ENCODE peak calls at places on chromosomes 7 and 10, in ten cellular contexts. D is AG04450, F is HFFc6, H is RWPE1, S is thoracic aorta, Z is Calu3, B is progenitor cell of endocrine pancreas, L is nephron progenitor cell, M is A549, E is B cell. U is an unnamed sample.

GRCh38 chr10:72173635-72174296 is 42.0 kb upstream of the ANAPC16 start:
- DNase-seq in D (no peak), F (peak; percentile 26), H (no peak), S (no peak), Z (no peak), B (no peak), L (peak; percentile 6), M (no peak), E (no peak), U (no peak)

GRCh38 chr10:21946946-21947345 is 56.6 kb downstream of the DNAJC1 start:
- DNase-seq in D (no peak), F (no peak), H (no peak), S (no peak), Z (no peak), B (no peak), L (no peak), M (no peak), E (no peak), U (no peak)

GRCh38 chr10:72320676-72321247 is 34.0 kb downstream of the DNAJB12 start:
- DNase-seq in D (peak; percentile 95), F (peak; percentile 96), H (peak; percentile 94), S (peak; percentile 63), Z (peak; percentile 82), B (no peak), L (no peak), M (peak; percentile 95), E (peak; percentile 80), U (no peak)

GRCh38 chr10:133336131-133337078 is at the start of gene CALY:
- DNase-seq in D (no peak), F (no peak), H (peak; percentile 75), S (no peak), Z (peak; percentile 25), B (no peak), L (peak; percentile 83), M (peak; percentile 72), E (peak; percentile 88), U (peak; percentile 45)

GRCh38 chr10:80855348-80855971 is 317.8 kb downstream of the SH2D4B start:
- DNase-seq in D (no peak), F (no peak), H (peak; percentile 8), S (no peak), Z (peak; percentile 44), B (peak; percentile 10), L (peak; percentile 61), M (no peak), E (peak; percentile 1), U (peak; percentile 64)

GRCh38 chr10:132685921-132686680 is 99.8 kb downstream of the NKX6-2 start:
- DNase-seq in D (no peak), F (no peak), H (no peak), S (no peak), Z (no peak), B (peak; percentile 51), L (no peak), M (no peak), E (no peak), U (no peak)

GRCh38 chr7:120033114-120033513 is 239.9 kb upstream of the KCND2 start:
- DNase-seq in D (no peak), F (peak; percentile 9), H (no peak), S (no peak), Z (no peak), B (no peak), L (no peak), M (no peak), E (no peak), U (no peak)

GRCh38 chr7:66617295-66617694 is 11.4 kb upstream of the KCTD7 start:
- DNase-seq in D (no peak), F (no peak), H (no peak), S (no peak), Z (no peak), B (no peak), L (no peak), M (no peak), E (no peak), U (no peak)

GRCh38 chr7:112668561-112668960 is 121.6 kb downstream of the TMEM168 start:
- DNase-seq in D (no peak), F (no peak), H (no peak), S (no peak), Z (no peak), B (no peak), L (no peak), M (no peak), E (no peak), U (no peak)

GRCh38 chr10:88156341-88156740 is 292.9 kb downstream of the PTEN start:
- DNase-seq in D (peak; percentile 53), F (peak; percentile 82), H (no peak), S (no peak), Z (no peak), B (no peak), L (no peak), M (no peak), E (no peak), U (no peak)

GRCh38 chr7:30136339-30136738 is 1.6 kb downstream of the MTURN start:
- DNase-seq in D (no peak), F (no peak), H (no peak), S (no peak), Z (no peak), B (no peak), L (peak; percentile 21), M (no peak), E (no peak), U (no peak)

GRCh38 chr10:126536148-126536547 is 134.3 kb downstream of the C10orf90 start:
- DNase-seq in D (no peak), F (no peak), H (no peak), S (no peak), Z (no peak), B (peak; percentile 16), L (peak; percentile 33), M (no peak), E (no peak), U (peak; percentile 7)

GRCh38 chr7:73718905-73719805 is at the start of gene STX1A:
- DNase-seq in D (no peak), F (peak; percentile 58), H (peak; percentile 87), S (no peak), Z (peak; percentile 70), B (peak; percentile 58), L (peak; percentile 80), M (no peak), E (peak; percentile 84), U (peak; percentile 75)

GRCh38 chr7:27204851-27205322 is 5.0 kb upstream of the HOXA13 start:
- DNase-seq in D (no peak), F (no peak), H (no peak), S (no peak), Z (no peak), B (no peak), L (peak; percentile 60), M (no peak), E (peak; percentile 23), U (no peak)

GRCh38 chr10:29634764-29635625 is at the start of gene SVIL:
- DNase-seq in D (no peak), F (peak; percentile 33), H (peak; percentile 61), S (no peak), Z (no peak), B (no peak), L (peak; percentile 55), M (no peak), E (no peak), U (no peak)

GRCh38 chr10:99906470-99906869 is 103.3 kb downstream of the DNMBP start:
- DNase-seq in D (peak; percentile 93), F (peak; percentile 42), H (peak; percentile 97), S (peak; percentile 23), Z (peak; percentile 67), B (no peak), L (no peak), M (peak; percentile 79), E (no peak), U (no peak)

DNA sequence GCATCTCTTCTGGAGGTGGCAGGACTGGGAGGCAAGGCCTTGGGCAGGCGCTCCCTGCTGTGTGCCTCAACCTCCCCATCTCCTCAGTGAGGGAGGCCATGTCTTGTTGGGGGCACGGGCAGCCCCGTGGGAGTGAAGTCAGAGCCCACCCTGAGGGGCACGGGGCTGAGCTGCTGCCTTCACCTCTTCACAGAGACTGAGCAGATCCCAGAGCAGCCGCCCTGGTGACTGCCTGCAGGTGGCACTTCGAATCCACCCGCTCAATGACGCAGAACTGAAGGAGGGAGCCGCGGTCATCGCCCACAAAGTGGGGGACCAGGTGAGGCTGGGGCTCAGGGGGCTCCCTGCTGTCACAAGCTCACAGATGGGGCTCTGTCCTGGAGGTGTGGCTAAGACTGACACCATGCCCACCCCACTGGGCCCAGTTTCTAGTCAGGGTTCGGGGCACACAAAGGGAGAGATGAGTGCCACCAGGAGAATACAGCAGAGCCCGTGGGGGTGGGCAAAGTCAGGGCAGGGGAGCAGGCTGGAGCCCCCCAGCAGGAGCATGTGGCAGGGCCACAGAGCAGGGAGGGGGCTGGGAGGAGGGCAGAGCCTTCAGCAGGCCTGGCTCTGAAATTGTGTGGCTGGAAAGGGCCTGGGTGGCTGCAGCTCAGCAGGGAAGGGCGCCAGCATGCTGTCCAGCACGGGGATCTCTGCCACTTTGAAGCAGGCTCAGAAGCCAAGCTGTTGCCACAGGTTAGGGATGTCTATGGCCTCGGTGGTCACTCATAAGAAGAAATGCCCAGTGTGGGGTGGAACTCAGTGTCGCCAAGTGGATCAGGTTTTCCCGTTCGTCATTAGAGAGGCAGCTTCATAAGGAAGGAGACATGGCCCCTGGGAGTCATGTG is 18.8 kb upstream of the CHST12 start:
- DNase-seq in D (no peak), F (no peak), H (no peak), S (no peak), Z (no peak), B (no peak), L (no peak), M (no peak), E (no peak), U (no peak)
- TF ChIP-seq CTCF in D (peak; percentile 10), F (no peak), H (no peak), S (no peak), Z (no peak), B (no peak), L (no peak), M (no peak), E (no peak), U (no peak)

GRCh38 chr7:151552352-151553028 is 32.8 kb upstream of the RHEB start:
- DNase-seq in D (no peak), F (no peak), H (peak; percentile 60), S (no peak), Z (peak; percentile 76), B (no peak), L (no peak), M (no peak), E (no peak), U (no peak)
- TF ChIP-seq CTCF in D (no peak), F (no peak), H (no peak), S (no peak), Z (no peak), B (no peak), L (no peak), M (no peak), E (no peak), U (no peak)

DNA sequence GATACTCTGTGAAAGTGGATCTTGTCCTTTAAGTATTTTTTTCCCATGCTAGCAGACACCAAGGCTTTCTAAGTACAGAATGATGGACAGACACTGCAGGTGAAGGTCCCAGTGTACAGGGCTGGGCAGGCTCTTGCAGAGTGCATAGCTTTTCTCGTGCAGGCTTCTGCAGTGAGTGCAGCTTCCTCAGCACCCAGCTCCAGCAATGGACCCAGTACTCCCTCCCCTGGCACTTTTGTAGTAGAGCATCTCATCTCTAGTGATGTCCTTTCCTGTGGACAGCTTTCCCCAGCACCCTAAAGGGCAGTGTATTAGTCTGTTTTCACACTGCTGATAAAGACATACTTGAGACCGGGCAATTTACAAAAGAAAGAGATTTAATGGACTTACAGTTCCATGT is 104.3 kb downstream of the CUL2 start:
- DNase-seq in D (no peak), F (no peak), H (no peak), S (no peak), Z (no peak), B (no peak), L (no peak), M (no peak), E (no peak), U (no peak)
- TF ChIP-seq CTCF in D (peak; percentile 38), F (peak; percentile 54), H (no peak), S (no peak), Z (no peak), B (peak; percentile 16), L (no peak), M (no peak), E (no peak), U (no peak)

GRCh38 chr7:143504937-143505297 is 27.2 kb downstream of the TAS2R41 start:
- DNase-seq in D (no peak), F (no peak), H (no peak), S (no peak), Z (no peak), B (no peak), L (no peak), M (no peak), E (no peak), U (no peak)
- TF ChIP-seq CTCF in D (peak; percentile 22), F (peak; percentile 50), H (no peak), S (no peak), Z (no peak), B (no peak), L (no peak), M (no peak), E (no peak), U (no peak)